ENCODE peak calls at places on chromosomes 12 and 14, in four cellular contexts. X is natural killer cell, D is hepatocyte, V is left lung. J is an unnamed sample.

GRCh38 chr14:102439556-102439955 is 70.0 kb downstream of the ANKRD9 start:
- DNase-seq in X (no peak), D (no peak), V (no peak), J (no peak)

GRCh38 chr12:121911824-121912585 is 6.4 kb upstream of the CFAP251 start:
- DNase-seq in X (no peak), D (no peak), V (no peak), J (no peak)

GRCh38 chr12:100758083-100758482 is 36.5 kb upstream of the ANO4 start:
- DNase-seq in X (no peak), D (no peak), V (no peak), J (no peak)

GRCh38 chr12:121033625-121034349 is 5.3 kb downstream of the OASL start:
- DNase-seq in X (peak), D (no peak), V (no peak), J (no peak)

GRCh38 chr12:42631507-42631906 is 42.0 kb upstream of the PRICKLE1 start:
- DNase-seq in X (no peak), D (no peak), V (no peak), J (no peak)

GRCh38 chr12:77337327-77337726 is 272.0 kb upstream of the E2F7 start:
- DNase-seq in X (no peak), D (no peak), V (no peak), J (no peak)

GRCh38 chr14:56808314-56809201 is 1.7 kb downstream of the OTX2 start:
- DNase-seq in X (no peak), D (peak), V (no peak), J (peak)

GRCh38 chr14:85622106-85622505 is 92.2 kb downstream of the FLRT2 start:
- DNase-seq in X (no peak), D (no peak), V (no peak), J (no peak)

GRCh38 chr12:57545809-57546437 is 1.1 kb downstream of the DCTN2 start:
- DNase-seq in X (no peak), D (peak), V (no peak), J (no peak)

GRCh38 chr12:12716151-12716844 is 870 bp upstream of the CDKN1B start:
- DNase-seq in X (no peak), D (peak), V (no peak), J (no peak)

DNA sequence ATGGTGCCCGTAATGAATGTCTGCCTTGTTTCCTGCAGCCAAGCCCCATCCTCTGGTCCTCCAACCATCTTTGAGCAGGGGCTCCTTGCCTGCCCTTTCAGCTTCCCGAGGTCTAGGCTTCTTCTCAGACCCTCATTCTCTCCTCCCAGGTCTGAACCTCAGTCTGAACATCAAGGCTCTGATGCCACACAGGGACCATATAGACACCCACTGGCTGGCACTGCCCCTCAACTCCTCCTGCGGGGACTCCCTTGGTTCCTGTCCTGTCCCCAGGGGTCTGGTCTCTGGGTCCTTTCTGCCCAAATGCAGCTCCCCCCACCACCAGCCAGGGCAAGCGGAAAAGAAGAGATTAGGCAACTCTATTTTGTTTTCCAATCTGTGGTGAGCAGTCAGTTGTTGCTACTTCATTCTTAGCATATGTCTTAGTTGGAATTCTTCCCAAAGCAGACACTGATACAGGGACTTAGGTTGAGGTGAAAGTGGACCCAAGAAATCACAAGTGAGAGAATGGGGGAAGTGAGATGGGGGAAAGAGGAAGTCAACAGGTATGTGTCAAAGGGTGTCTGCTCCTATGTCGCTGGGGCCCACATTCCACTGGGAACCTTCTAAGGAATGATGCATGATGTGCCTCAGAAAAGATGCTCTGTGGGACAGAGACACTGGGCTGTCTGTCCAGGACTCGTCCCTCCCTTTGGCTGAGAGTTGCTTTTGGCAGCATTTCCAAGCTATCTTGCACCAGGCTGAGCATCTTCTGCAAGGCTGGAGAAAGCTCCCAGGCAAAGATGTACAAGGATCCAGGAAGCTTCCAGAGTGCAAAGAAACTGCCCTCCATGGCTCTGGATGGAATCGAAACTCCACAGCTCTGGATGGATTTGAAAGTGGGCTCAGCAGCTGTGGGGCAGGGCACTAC is 1096.4 kb upstream of the TMEM132C start:
- DNase-seq in X (no peak), D (no peak), V (no peak), J (no peak)
- TF ChIP-seq CTCF in X (no peak), D (no peak), V (no peak), J (no peak)

GRCh38 chr14:61754627-61755381 is 7.4 kb upstream of the SNAPC1 start:
- DNase-seq in X (no peak), D (no peak), V (no peak), J (no peak)

GRCh38 chr14:61752626-61753025 is 9.6 kb upstream of the SNAPC1 start:
- DNase-seq in X (no peak), D (peak), V (no peak), J (no peak)

GRCh38 chr14:61751475-61751989 is 10.7 kb upstream of the SNAPC1 start:
- DNase-seq in X (no peak), D (no peak), V (no peak), J (no peak)

GRCh38 chr14:61756135-61756534 is 6.1 kb upstream of the SNAPC1 start:
- DNase-seq in X (no peak), D (no peak), V (no peak), J (no peak)

GRCh38 chr14:61753631-61754030 is 8.6 kb upstream of the SNAPC1 start:
- DNase-seq in X (no peak), D (peak), V (no peak), J (no peak)
- TF ChIP-seq CTCF in X (no peak), D (no peak), V (no peak), J (no peak)

DNA sequence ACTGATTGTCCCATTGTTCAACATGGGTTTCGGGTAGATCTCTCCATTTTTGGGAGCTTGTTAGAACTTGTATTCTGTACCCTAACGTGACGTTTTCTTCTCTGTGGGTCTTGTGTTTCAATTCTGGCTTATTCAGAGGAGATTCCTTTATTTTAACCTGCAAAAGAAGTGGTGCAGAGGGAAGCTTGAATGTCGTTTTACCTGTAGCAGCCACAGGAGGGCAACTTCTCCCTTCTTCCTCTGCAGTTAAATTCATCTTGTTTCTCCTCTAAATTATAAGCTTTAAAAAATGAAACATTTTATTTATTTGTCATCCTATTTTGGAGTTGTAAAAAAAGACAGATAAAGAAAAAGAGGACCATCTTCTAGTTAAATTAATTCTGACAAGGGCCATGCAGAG is 13.7 kb upstream of the CLEC4D start:
- DNase-seq in X (no peak), D (no peak), V (no peak), J (no peak)
- TF ChIP-seq CTCF in X (no peak), D (peak), V (no peak), J (no peak)

DNA sequence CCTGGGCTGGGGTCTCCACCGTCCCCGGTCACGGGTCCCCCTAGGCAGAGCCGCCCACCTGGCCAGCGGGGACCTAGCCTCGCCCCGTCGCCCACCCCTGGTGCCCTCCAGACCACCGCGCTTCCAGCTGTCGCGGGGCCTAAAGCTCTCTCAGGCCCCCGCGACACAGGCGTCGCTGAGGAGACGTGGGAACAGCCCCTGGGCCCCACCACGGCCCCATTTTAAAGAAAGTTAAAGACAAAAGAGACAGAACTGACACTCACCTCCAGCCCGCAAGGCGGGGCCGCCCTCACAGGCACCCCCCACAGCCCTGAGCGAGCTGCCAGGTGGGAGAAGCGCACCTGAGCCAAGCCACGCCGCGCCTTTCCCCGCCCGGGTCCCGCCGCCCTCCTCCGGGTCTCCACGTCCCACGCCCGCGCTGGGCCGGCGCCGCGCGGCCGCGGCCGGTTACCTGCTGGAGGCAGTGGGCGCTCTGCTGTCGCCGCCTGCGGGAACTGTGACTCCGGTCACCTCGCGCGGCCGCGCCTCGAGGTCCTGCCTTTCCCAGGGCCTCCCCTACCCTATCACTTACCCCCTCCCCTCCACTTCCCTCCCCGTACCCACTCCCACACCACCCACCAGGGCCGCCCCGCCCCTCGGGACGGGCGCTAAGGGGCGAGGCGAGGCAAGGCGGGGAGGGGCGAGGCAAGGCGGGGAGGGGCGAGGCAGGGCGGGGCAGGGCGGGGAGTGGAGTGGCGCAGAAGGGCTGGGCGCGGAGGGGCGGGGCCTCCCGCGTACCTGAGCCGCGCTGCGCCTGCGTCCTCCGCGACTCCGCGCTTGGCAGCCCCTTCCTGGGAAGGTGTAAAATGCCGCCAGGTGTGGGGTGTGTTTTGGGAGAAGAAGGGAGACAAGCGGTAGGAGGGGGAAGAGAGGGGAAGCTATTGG is 31.2 kb downstream of the TC2N start:
- DNase-seq in X (peak), D (peak), V (peak), J (peak)
- TF ChIP-seq CTCF in X (no peak), D (no peak), V (no peak), J (no peak)

GRCh38 chr14:72828604-72829003 is 65.3 kb downstream of the DPF3 start:
- DNase-seq in X (no peak), D (no peak), V (no peak), J (no peak)
- TF ChIP-seq CTCF in X (no peak), D (no peak), V (no peak), J (no peak)

DNA sequence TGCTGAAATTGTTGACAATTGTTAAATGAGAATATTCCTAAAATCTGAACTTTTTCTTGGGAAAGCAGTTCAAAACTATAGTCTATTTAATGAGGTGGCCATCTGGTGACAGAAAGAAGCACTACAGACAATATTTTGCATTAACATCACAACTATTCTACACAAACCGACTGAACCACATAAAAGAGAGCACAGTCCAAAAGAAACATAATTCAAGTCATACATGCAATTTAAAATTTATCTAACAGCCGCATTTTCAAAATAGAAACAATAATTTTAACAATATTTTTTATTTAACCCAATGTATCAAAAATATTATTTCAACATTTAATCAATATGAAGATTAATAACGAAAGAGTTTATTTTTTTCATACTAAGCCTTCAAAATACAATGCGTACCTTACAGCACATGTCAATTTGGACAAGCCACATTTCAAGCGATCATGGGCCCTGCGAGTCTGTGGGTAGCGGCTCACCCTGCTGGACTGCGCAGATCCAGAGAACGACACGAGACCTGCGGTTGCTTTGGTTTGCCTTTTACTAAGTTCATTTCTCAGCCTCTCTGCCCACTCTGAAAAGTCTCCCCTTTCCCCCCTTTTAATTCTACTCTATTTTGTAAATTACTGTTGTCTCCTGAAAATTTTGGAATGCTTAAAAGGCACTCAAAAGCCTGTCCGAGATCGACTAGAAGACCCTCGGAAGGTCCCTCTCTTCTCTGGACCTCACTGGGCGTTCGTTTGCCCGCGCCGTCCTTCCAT is 941 bp upstream of the LRRC9 start:
- DNase-seq in X (no peak), D (peak), V (peak), J (peak)
- TF ChIP-seq CTCF in X (no peak), D (peak), V (peak), J (peak)

GRCh38 chr14:53022593-53022992 is 71.7 kb upstream of the FERMT2 start:
- DNase-seq in X (no peak), D (no peak), V (no peak), J (no peak)

GRCh38 chr14:53027562-53027961 is 76.7 kb upstream of the FERMT2 start:
- DNase-seq in X (no peak), D (no peak), V (no peak), J (no peak)

GRCh38 chr14:53023325-53023724 is 72.5 kb upstream of the FERMT2 start:
- DNase-seq in X (no peak), D (no peak), V (no peak), J (no peak)

GRCh38 chr14:53032161-53032803 is 81.4 kb upstream of the FERMT2 start:
- DNase-seq in X (no peak), D (no peak), V (no peak), J (no peak)

GRCh38 chr14:53027031-53027430 is 76.2 kb upstream of the FERMT2 start:
- DNase-seq in X (no peak), D (no peak), V (no peak), J (no peak)
- TF ChIP-seq CTCF in X (no peak), D (no peak), V (no peak), J (no peak)

GRCh38 chr14:72747652-72748051 is 146.2 kb downstream of the DPF3 start:
- DNase-seq in X (no peak), D (no peak), V (no peak), J (no peak)

GRCh38 chr14:72745991-72746980 is 147.6 kb downstream of the DPF3 start:
- DNase-seq in X (no peak), D (no peak), V (no peak), J (peak)

GRCh38 chr14:72743626-72744025 is 150.3 kb downstream of the DPF3 start:
- DNase-seq in X (no peak), D (no peak), V (no peak), J (no peak)

GRCh38 chr14:72744416-72745120 is 149.3 kb downstream of the DPF3 start:
- DNase-seq in X (no peak), D (no peak), V (no peak), J (peak)

GRCh38 chr14:72745546-72745945 is 148.4 kb downstream of the DPF3 start:
- DNase-seq in X (no peak), D (no peak), V (no peak), J (no peak)
- TF ChIP-seq CTCF in X (no peak), D (no peak), V (no peak), J (no peak)